ENCODE peak calls at places on chromosomes 16 and 17, in eight cellular contexts. K, I, B, H, Z, O, E and F are unnamed samples.

GRCh38 chr17:57037401-57037800 is 47.6 kb upstream of the AKAP1 start:
- DNase-seq in K (no peak), I (no peak), B (no peak), H (no peak), Z (no peak), O (no peak), E (no peak), F (peak; percentile 61)

GRCh38 chr17:35879748-35880654 is at the start of gene CCL5:
- DNase-seq in K (no peak), I (no peak), B (peak; percentile 9), H (no peak), Z (peak; percentile 92), O (no peak), E (no peak), F (peak; percentile 21)

GRCh38 chr16:85275533-85276249 is 163.4 kb upstream of the CIBAR2 start:
- DNase-seq in K (peak; percentile 95), I (no peak), B (peak; percentile 15), H (peak; percentile 94), Z (peak; percentile 59), O (peak; percentile 70), E (peak; percentile 74), F (peak; percentile 60)

GRCh38 chr16:30875881-30876791 is 17.7 kb downstream of the BCL7C start:
- DNase-seq in K (peak; percentile 56), I (no peak), B (no peak), H (peak; percentile 23), Z (peak; percentile 84), O (no peak), E (peak; percentile 29), F (no peak)

GRCh38 chr17:47800686-47801085 is 20.9 kb downstream of the OSBPL7 start:
- DNase-seq in K (no peak), I (no peak), B (no peak), H (no peak), Z (no peak), O (no peak), E (no peak), F (no peak)

GRCh38 chr16:15961060-15961511 is 11.7 kb downstream of the ABCC1 start:
- DNase-seq in K (no peak), I (no peak), B (no peak), H (no peak), Z (peak; percentile 94), O (no peak), E (no peak), F (no peak)

GRCh38 chr17:46770818-46771600 is 47.5 kb downstream of the WNT3 start:
- DNase-seq in K (peak; percentile 76), I (no peak), B (peak; percentile 45), H (peak; percentile 56), Z (no peak), O (peak; percentile 61), E (peak; percentile 45), F (peak; percentile 21)

GRCh38 chr16:89291355-89291754 is 73.9 kb downstream of the ZNF778 start:
- DNase-seq in K (no peak), I (no peak), B (no peak), H (no peak), Z (no peak), O (no peak), E (no peak), F (no peak)

GRCh38 chr16:22353188-22353919 is 21.1 kb downstream of the CDR2 start:
- DNase-seq in K (no peak), I (no peak), B (peak; percentile 87), H (no peak), Z (peak; percentile 53), O (no peak), E (peak; percentile 83), F (no peak)

GRCh38 chr17:81519284-81520020 is 6.9 kb upstream of the ACTG1 start:
- DNase-seq in K (peak; percentile 90), I (no peak), B (no peak), H (no peak), Z (peak; percentile 81), O (no peak), E (no peak), F (peak; percentile 89)
- TF ChIP-seq CTCF in K (peak; percentile 72), I (no peak), B (peak; percentile 76), H (peak; percentile 67), Z (peak; percentile 61), O (no peak), E (peak; percentile 37), F (peak; percentile 57)

GRCh38 chr17:72117748-72118587 is 2.9 kb upstream of the SOX9 start:
- DNase-seq in K (peak; percentile 68), I (no peak), B (no peak), H (peak; percentile 30), Z (no peak), O (no peak), E (no peak), F (peak; percentile 32)

GRCh38 chr17:72119280-72119962 is 1.4 kb upstream of the SOX9 start:
- DNase-seq in K (no peak), I (no peak), B (no peak), H (no peak), Z (peak; percentile 30), O (no peak), E (no peak), F (no peak)

GRCh38 chr17:72117470-72117747 is 3.4 kb upstream of the SOX9 start:
- DNase-seq in K (no peak), I (no peak), B (no peak), H (no peak), Z (no peak), O (no peak), E (no peak), F (no peak)

GRCh38 chr17:72119963-72120877 is 600 bp upstream of the SOX9 start:
- DNase-seq in K (peak; percentile 80), I (no peak), B (peak; percentile 62), H (peak; percentile 38), Z (no peak), O (no peak), E (peak; percentile 83), F (peak; percentile 63)

DNA sequence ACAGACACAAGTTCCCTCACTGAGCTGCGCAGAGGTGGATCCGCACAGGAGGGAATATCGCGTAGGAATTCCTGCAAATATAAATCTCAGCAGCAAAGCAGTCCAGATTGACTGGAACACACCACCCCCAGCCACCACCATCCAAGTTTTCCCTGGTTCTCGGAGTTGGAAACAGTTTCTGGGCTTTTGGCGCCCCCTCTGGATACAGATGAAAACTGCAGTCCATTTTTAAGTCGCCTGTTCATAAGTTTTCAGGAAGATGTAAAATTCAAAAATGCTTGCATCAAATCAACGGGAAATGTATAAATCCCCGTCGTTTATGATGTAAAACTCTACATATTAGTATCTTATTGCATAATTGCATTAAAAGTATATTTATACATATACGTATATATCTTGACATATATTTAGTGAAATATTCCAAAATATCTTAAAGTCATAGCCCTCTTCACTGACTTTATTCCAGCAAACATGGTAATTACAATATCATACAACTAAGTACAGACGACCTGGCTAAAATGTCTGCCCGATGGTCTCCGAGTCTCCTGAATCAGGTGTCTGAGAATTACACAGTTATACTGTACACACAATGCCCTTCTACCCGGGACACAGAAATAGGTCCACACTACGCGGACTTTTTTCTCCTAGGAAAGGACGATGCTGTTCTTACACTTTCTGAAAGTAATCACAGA is 2.1 kb upstream of the SOX9 start:
- DNase-seq in K (peak; percentile 66), I (peak; percentile 59), B (peak; percentile 66), H (peak; percentile 83), Z (peak; percentile 67), O (no peak), E (peak; percentile 87), F (peak; percentile 78)
- TF ChIP-seq CTCF in K (peak; percentile 81), I (peak; percentile 87), B (peak; percentile 96), H (peak; percentile 94), Z (peak; percentile 75), O (peak; percentile 98), E (peak; percentile 93), F (peak; percentile 95)

GRCh38 chr17:77266891-77267341 is 126.1 kb downstream of the SEC14L1 start:
- DNase-seq in K (no peak), I (no peak), B (no peak), H (no peak), Z (no peak), O (no peak), E (no peak), F (no peak)
- TF ChIP-seq CTCF in K (no peak), I (peak; percentile 46), B (peak; percentile 48), H (peak; percentile 20), Z (peak; percentile 4), O (no peak), E (peak; percentile 56), F (no peak)

DNA sequence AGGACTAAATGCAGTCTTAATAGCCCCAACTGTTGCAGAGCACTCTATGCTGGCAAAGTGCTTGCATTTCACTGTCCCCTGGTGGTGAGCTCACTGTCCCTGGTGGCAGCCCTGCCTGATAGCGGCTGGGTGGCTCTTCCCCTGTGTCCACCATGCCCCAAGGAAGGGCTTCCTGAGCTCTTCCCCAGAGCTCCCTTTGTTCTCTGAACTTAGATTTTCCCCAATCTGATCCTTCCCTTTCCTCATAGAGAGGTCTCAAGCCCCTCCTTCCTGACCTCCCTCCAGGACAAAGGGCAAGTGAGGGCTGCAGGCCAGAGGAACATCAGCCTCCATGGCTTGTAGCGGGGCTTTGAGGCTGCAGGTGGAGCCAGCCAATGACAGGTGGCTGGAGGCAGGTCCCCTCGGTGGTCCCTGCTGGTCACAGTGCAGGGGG is 17.0 kb downstream of the BEAN1 start:
- DNase-seq in K (no peak), I (no peak), B (no peak), H (no peak), Z (no peak), O (no peak), E (no peak), F (no peak)
- TF ChIP-seq CTCF in K (no peak), I (peak; percentile 13), B (peak; percentile 49), H (no peak), Z (no peak), O (no peak), E (no peak), F (no peak)

DNA sequence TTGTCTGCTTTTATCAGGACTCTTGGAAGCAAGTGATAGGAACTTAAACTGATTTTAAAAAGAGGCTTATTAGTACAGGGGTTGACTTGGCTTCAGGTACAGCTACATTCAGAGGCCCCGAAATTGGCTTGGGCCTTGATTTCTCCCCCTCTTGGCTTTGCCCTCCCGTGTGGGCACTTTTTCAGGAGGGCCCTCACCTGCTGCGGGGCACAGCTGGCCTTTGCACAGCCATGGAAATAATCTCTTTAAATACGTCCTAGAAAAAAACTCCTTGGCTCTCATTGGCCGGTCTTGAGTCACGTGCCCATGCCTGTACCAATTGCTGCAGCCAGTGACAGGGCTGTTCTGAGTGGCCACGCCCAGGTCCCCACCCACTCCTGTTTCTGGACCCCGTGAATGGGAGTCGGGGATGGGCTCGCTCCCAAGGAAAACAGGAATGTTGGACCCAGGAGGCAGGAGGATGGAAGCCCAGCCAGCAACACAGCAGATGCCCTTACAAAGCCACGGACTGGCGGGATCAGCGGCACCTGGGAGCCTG is 15.0 kb downstream of the CA5A start:
- DNase-seq in K (no peak), I (no peak), B (no peak), H (no peak), Z (no peak), O (no peak), E (no peak), F (no peak)
- TF ChIP-seq CTCF in K (no peak), I (no peak), B (no peak), H (no peak), Z (no peak), O (no peak), E (no peak), F (no peak)